ENCODE peak calls at places on chromosome 18, in ten cellular contexts. Y, T, Q, R, G, W, M, V, C and F are unnamed samples.

GRCh38 chr18:3595282-3596273 is 145.6 kb downstream of the TGIF1 start:
- DNase-seq in Y (no peak), T (peak; percentile 40), Q (peak; percentile 19), R (no peak), G (peak; percentile 79), W (peak; percentile 38), M (no peak), V (peak; percentile 38), C (no peak), F (no peak)

GRCh38 chr18:1394426-1394825 is 489.8 kb downstream of the ADCYAP1 start:
- DNase-seq in Y (no peak), T (no peak), Q (no peak), R (no peak), G (no peak), W (no peak), M (no peak), V (no peak), C (no peak), F (no peak)

GRCh38 chr18:79385749-79386341 is 9.9 kb upstream of the NFATC1 start:
- DNase-seq in Y (no peak), T (no peak), Q (no peak), R (no peak), G (no peak), W (no peak), M (no peak), V (no peak), C (no peak), F (peak; percentile 10)

GRCh38 chr18:73594749-73595148 is 552.9 kb downstream of the FBXO15 start:
- DNase-seq in Y (no peak), T (no peak), Q (no peak), R (no peak), G (no peak), W (no peak), M (no peak), V (no peak), C (no peak), F (no peak)

GRCh38 chr18:3321133-3321812 is 59.3 kb downstream of the MYL12B start:
- DNase-seq in Y (no peak), T (peak; percentile 65), Q (no peak), R (no peak), G (peak; percentile 97), W (no peak), M (no peak), V (no peak), C (no peak), F (no peak)

GRCh38 chr18:1446765-1447164 is 542.1 kb downstream of the ADCYAP1 start:
- DNase-seq in Y (no peak), T (no peak), Q (no peak), R (no peak), G (no peak), W (no peak), M (no peak), V (no peak), C (no peak), F (no peak)

GRCh38 chr18:63881851-63882250 is 5.7 kb upstream of the SERPINB2 start:
- DNase-seq in Y (no peak), T (no peak), Q (no peak), R (no peak), G (no peak), W (no peak), M (no peak), V (no peak), C (no peak), F (no peak)

GRCh38 chr18:49249523-49249922 is 210.9 kb downstream of the DYM start:
- DNase-seq in Y (no peak), T (no peak), Q (no peak), R (no peak), G (peak; percentile 53), W (no peak), M (no peak), V (no peak), C (no peak), F (no peak)

GRCh38 chr18:48410095-48410920 is 1.1 kb upstream of the ZBTB7C start:
- DNase-seq in Y (peak; percentile 67), T (peak; percentile 91), Q (peak; percentile 60), R (peak; percentile 92), G (peak; percentile 39), W (peak; percentile 86), M (peak; percentile 26), V (peak; percentile 90), C (peak; percentile 27), F (peak; percentile 96)

GRCh38 chr18:61398961-61399632 is 65.9 kb downstream of the CDH20 start:
- DNase-seq in Y (no peak), T (no peak), Q (no peak), R (no peak), G (peak; percentile 48), W (no peak), M (no peak), V (no peak), C (no peak), F (no peak)

GRCh38 chr18:26405190-26405781 is 143.1 kb downstream of the KCTD1 start:
- DNase-seq in Y (no peak), T (no peak), Q (no peak), R (no peak), G (no peak), W (no peak), M (no peak), V (peak; percentile 76), C (no peak), F (peak; percentile 55)

GRCh38 chr18:50559750-50560680 is at the start of gene MAPK4:
- DNase-seq in Y (no peak), T (peak; percentile 29), Q (no peak), R (peak; percentile 71), G (no peak), W (peak; percentile 45), M (no peak), V (peak; percentile 34), C (no peak), F (peak; percentile 57)

GRCh38 chr18:52175406-52175805 is 164.6 kb upstream of the DCC start:
- DNase-seq in Y (no peak), T (no peak), Q (no peak), R (no peak), G (no peak), W (no peak), M (no peak), V (no peak), C (no peak), F (no peak)

GRCh38 chr18:32975166-32975441 is 202.3 kb upstream of the KLHL14 start:
- DNase-seq in Y (no peak), T (no peak), Q (no peak), R (no peak), G (no peak), W (no peak), M (no peak), V (no peak), C (no peak), F (no peak)